ENCODE peak calls at places on chromosomes 5 and 9, in five cellular contexts. One of them, this sample, is unnamed.

GRCh38 chr9:88198346-88198807 is 60.1 kb upstream of the SPATA31C2 start:
- DNase-seq in sigmoid colon: no peak
- DNase-seq in tibial artery: peak; percentile 43
- DNase-seq in tibial nerve: no peak
- DNase-seq in colonic mucosa: peak; percentile 36
- DNase-seq in this sample: no peak

GRCh38 chr9:114792396-114792795 is 13.4 kb downstream of the TNFSF15 start:
- DNase-seq in sigmoid colon: no peak
- DNase-seq in tibial artery: no peak
- DNase-seq in tibial nerve: no peak
- DNase-seq in colonic mucosa: no peak
- DNase-seq in this sample: no peak

GRCh38 chr9:6931913-6932312 is 174.1 kb downstream of the KDM4C start:
- DNase-seq in sigmoid colon: no peak
- DNase-seq in tibial artery: no peak
- DNase-seq in tibial nerve: no peak
- DNase-seq in colonic mucosa: no peak
- DNase-seq in this sample: no peak

GRCh38 chr9:131762356-131762932 is 22.6 kb upstream of the RAPGEF1 start:
- DNase-seq in sigmoid colon: peak; percentile 82
- DNase-seq in tibial artery: peak; percentile 57
- DNase-seq in tibial nerve: peak; percentile 41
- DNase-seq in colonic mucosa: peak; percentile 62
- DNase-seq in this sample: peak; percentile 68

GRCh38 chr5:181047921-181048320 is 7.9 kb downstream of the BTNL9 start:
- DNase-seq in sigmoid colon: no peak
- DNase-seq in tibial artery: no peak
- DNase-seq in tibial nerve: no peak
- DNase-seq in colonic mucosa: no peak
- DNase-seq in this sample: no peak

GRCh38 chr5:122081541-122081940 is 3.5 kb upstream of the LOX start:
- DNase-seq in sigmoid colon: no peak
- DNase-seq in tibial artery: no peak
- DNase-seq in tibial nerve: no peak
- DNase-seq in colonic mucosa: no peak
- DNase-seq in this sample: no peak

GRCh38 chr5:173514666-173515065 is 101.8 kb downstream of the BOD1 start:
- DNase-seq in sigmoid colon: no peak
- DNase-seq in tibial artery: no peak
- DNase-seq in tibial nerve: no peak
- DNase-seq in colonic mucosa: no peak
- DNase-seq in this sample: no peak

GRCh38 chr9:29213374-29214161 is 1640.3 kb upstream of the C9orf72 start:
- DNase-seq in sigmoid colon: no peak
- DNase-seq in tibial artery: no peak
- DNase-seq in tibial nerve: no peak
- DNase-seq in colonic mucosa: no peak
- DNase-seq in this sample: peak; percentile 49

GRCh38 chr5:68178579-68178978 is 37.0 kb upstream of the PIK3R1 start:
- DNase-seq in sigmoid colon: no peak
- DNase-seq in tibial artery: no peak
- DNase-seq in tibial nerve: no peak
- DNase-seq in colonic mucosa: no peak
- DNase-seq in this sample: no peak

GRCh38 chr9:130341128-130341527 is 75.6 kb downstream of the HMCN2 start:
- DNase-seq in sigmoid colon: no peak
- DNase-seq in tibial artery: no peak
- DNase-seq in tibial nerve: no peak
- DNase-seq in colonic mucosa: no peak
- DNase-seq in this sample: no peak

GRCh38 chr9:78714591-78714990 is 417.7 kb downstream of the PSAT1 start:
- DNase-seq in sigmoid colon: no peak
- DNase-seq in tibial artery: no peak
- DNase-seq in tibial nerve: no peak
- DNase-seq in colonic mucosa: no peak
- DNase-seq in this sample: no peak

GRCh38 chr5:100550531-100551036 is 15.4 kb downstream of the FAM174A start:
- DNase-seq in sigmoid colon: no peak
- DNase-seq in tibial artery: no peak
- DNase-seq in tibial nerve: no peak
- DNase-seq in colonic mucosa: no peak
- DNase-seq in this sample: no peak

GRCh38 chr5:61600945-61601491 is 269.0 kb downstream of the ZSWIM6 start:
- DNase-seq in sigmoid colon: no peak
- DNase-seq in tibial artery: no peak
- DNase-seq in tibial nerve: no peak
- DNase-seq in colonic mucosa: no peak
- DNase-seq in this sample: no peak

GRCh38 chr5:132238169-132238744 is 10.6 kb upstream of the P4HA2 start:
- DNase-seq in sigmoid colon: peak; percentile 84
- DNase-seq in tibial artery: peak; percentile 83
- DNase-seq in tibial nerve: peak; percentile 85
- DNase-seq in colonic mucosa: peak; percentile 88
- DNase-seq in this sample: peak; percentile 72

GRCh38 chr9:96884443-96884842 is 30.1 kb upstream of the ZNF782 start:
- DNase-seq in sigmoid colon: no peak
- DNase-seq in tibial artery: no peak
- DNase-seq in tibial nerve: no peak
- DNase-seq in colonic mucosa: peak; percentile 40
- DNase-seq in this sample: no peak

GRCh38 chr5:146213210-146213838 is 9.9 kb downstream of the RBM27 start:
- DNase-seq in sigmoid colon: no peak
- DNase-seq in tibial artery: no peak
- DNase-seq in tibial nerve: no peak
- DNase-seq in colonic mucosa: no peak
- DNase-seq in this sample: no peak

GRCh38 chr5:158814521-158814920 is 285.2 kb downstream of the EBF1 start:
- DNase-seq in sigmoid colon: no peak
- DNase-seq in tibial artery: no peak
- DNase-seq in tibial nerve: no peak
- DNase-seq in colonic mucosa: no peak
- DNase-seq in this sample: no peak

GRCh38 chr5:78287833-78288232 is 6.7 kb downstream of the AP3B1 start:
- DNase-seq in sigmoid colon: no peak
- DNase-seq in tibial artery: no peak
- DNase-seq in tibial nerve: no peak
- DNase-seq in colonic mucosa: no peak
- DNase-seq in this sample: no peak

GRCh38 chr5:133363807-133364587 is 248.3 kb downstream of the FSTL4 start:
- DNase-seq in sigmoid colon: no peak
- DNase-seq in tibial artery: no peak
- DNase-seq in tibial nerve: no peak
- DNase-seq in colonic mucosa: no peak
- DNase-seq in this sample: no peak

GRCh38 chr5:178125253-178125916 is 5.4 kb upstream of the RMND5B start:
- DNase-seq in sigmoid colon: no peak
- DNase-seq in tibial artery: no peak
- DNase-seq in tibial nerve: no peak
- DNase-seq in colonic mucosa: no peak
- DNase-seq in this sample: no peak

GRCh38 chr5:158589939-158590338 is 509.8 kb downstream of the EBF1 start:
- DNase-seq in sigmoid colon: no peak
- DNase-seq in tibial artery: no peak
- DNase-seq in tibial nerve: no peak
- DNase-seq in colonic mucosa: no peak
- DNase-seq in this sample: no peak

GRCh38 chr5:163094492-163095180 is 342.8 kb upstream of the CCNG1 start:
- DNase-seq in sigmoid colon: no peak
- DNase-seq in tibial artery: no peak
- DNase-seq in tibial nerve: no peak
- DNase-seq in colonic mucosa: no peak
- DNase-seq in this sample: no peak

GRCh38 chr9:5478214-5478613 is 27.9 kb downstream of the CD274 start:
- DNase-seq in sigmoid colon: no peak
- DNase-seq in tibial artery: no peak
- DNase-seq in tibial nerve: no peak
- DNase-seq in colonic mucosa: no peak
- DNase-seq in this sample: no peak

GRCh38 chr9:5481744-5482027 is 28.6 kb upstream of the PDCD1LG2 start:
- DNase-seq in sigmoid colon: no peak
- DNase-seq in tibial artery: no peak
- DNase-seq in tibial nerve: no peak
- DNase-seq in colonic mucosa: no peak
- DNase-seq in this sample: no peak

GRCh38 chr9:5482194-5482593 is 28.1 kb upstream of the PDCD1LG2 start:
- DNase-seq in sigmoid colon: no peak
- DNase-seq in tibial artery: no peak
- DNase-seq in tibial nerve: no peak
- DNase-seq in colonic mucosa: no peak
- DNase-seq in this sample: no peak

GRCh38 chr9:5479994-5480694 is 29.8 kb downstream of the CD274 start:
- DNase-seq in sigmoid colon: no peak
- DNase-seq in tibial artery: no peak
- DNase-seq in tibial nerve: no peak
- DNase-seq in colonic mucosa: no peak
- DNase-seq in this sample: no peak

DNA sequence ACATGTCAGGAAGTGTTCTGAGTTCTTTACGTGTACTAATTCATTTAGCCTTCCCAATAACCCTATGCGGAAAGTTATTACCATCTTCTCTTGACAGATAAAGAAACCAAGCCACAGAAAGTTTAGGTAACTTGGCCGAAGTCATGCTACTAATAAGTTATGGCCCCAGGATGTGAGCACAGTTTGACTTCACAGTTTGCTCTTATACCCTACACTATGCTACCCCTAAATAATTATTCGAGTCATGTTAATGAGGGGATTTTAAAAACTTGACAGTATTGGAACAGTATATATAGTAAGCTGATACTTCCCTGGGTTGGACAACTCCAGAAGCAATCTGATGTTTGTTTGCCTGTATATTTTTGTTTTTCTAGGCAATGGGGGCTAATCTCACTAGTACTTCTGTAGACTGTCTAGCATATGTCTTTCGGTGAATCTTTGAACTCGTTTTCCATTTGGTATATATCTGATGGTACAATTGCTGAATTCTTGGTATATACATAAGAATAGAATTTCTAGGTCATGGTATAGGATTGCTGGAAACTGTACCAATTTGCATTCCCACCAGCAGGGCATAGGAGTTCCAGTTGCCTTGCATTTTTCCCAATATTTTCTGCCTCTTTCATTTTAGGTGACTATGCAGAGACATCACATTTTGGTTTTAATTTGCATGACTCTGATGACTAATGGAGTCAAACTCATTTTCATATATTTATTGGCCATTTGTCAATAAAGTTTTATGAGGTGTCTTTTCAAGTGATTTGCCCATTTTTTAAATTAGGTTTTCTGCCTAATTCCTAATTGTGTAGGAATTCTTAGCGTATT is 29.2 kb upstream of the PDCD1LG2 start:
- DNase-seq in sigmoid colon: no peak
- DNase-seq in tibial artery: no peak
- DNase-seq in tibial nerve: no peak
- DNase-seq in colonic mucosa: no peak
- DNase-seq in this sample: no peak
- TF ChIP-seq CTCF in sigmoid colon: no peak
- TF ChIP-seq CTCF in tibial artery: no peak
- TF ChIP-seq CTCF in tibial nerve: no peak
- TF ChIP-seq CTCF in colonic mucosa: no peak
- TF ChIP-seq CTCF in this sample: no peak

DNA sequence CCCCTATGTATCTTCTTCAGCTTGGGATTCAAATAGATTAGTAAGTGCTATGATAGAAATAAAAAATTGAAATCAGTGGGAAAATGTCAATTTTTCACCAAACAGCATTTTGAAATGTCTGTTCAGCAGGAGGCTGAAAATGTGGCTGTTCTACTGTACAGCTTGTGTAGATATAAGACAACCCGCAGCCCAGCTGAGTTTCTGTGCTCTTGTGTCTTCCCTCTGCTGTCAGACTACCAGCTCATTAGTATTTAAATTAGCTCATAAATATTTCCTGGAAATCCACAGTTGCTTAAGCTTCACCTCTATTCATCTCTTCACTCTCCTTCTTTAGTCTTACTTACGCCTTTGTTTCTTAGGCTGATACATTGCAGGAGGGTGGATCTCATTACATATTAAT is 112.1 kb upstream of the APC start:
- DNase-seq in sigmoid colon: no peak
- DNase-seq in tibial artery: no peak
- DNase-seq in tibial nerve: no peak
- DNase-seq in colonic mucosa: no peak
- DNase-seq in this sample: no peak
- H3K4me3 ChIP-seq in sigmoid colon: no peak overlapping the region
- H3K4me3 ChIP-seq in tibial artery: no peak overlapping the region
- H3K4me3 ChIP-seq in tibial nerve: no peak overlapping the region
- H3K4me3 ChIP-seq in colonic mucosa: no peak overlapping the region
- H3K4me3 ChIP-seq in this sample: no peak overlapping the region

DNA sequence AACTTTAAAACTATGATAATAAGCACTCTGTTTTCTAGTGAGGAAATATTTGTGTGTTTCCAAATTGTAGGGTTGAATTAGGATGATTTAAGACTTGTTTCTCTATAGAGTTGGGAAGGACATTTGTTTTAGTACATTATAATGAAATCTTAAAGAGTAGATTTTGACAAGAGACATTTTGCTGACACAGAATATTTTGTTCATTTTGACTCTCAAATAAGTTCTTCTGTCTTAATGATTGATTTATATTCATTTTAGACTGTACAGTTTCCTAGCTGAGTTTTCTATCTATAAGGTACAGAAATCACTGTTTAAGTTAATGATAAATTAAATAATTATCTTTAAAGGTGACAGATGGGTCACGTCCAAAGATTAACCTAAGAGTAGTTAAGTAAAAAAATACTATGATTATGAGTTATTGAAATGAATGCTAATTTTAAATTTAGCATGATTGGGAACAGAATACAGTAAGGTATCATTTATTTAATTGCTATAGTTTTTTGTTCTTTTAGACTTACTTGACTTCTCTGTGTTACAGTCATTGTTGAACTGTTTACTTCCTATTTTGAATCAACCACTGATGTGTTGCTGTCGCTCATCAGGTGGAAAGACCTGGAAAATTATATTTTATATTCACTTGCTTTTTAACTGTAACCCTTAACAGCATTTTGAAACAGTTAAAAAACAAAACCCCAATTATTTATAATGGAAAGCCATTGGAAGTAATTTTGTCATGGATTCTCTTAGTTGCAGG is 19.5 kb downstream of the PBX3 start:
- DNase-seq in sigmoid colon: no peak
- DNase-seq in tibial artery: no peak
- DNase-seq in tibial nerve: no peak
- DNase-seq in colonic mucosa: no peak
- DNase-seq in this sample: no peak
- TF ChIP-seq CTCF in sigmoid colon: no peak
- TF ChIP-seq CTCF in tibial artery: no peak
- TF ChIP-seq CTCF in tibial nerve: no peak
- TF ChIP-seq CTCF in colonic mucosa: no peak
- TF ChIP-seq CTCF in this sample: no peak

DNA sequence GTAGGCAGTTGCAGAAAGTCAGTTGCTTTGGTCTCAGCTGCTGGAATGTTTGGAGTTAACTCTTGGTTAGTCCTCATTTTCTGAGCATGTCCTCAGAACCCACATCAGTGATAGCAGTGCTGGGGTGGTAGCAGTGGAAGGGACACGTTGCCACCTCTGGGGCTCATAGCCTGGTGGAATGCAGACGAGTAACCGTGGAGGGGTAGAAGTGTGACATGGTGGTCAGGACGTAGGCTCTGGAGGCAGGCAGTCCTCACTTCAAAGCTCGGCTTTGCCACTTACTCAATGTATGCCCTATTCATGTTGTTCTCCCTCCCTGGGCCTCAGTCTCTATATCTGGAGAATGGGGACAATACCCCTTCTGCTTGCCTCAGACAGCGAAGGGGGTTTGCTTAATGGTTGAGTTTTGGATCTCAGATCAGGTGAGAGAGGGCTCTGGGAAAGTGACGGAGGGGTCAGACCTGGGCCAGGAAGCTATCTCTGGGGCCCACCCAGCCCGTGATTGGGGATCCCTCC is 62.8 kb downstream of the RGS3 start:
- DNase-seq in sigmoid colon: no peak
- DNase-seq in tibial artery: no peak
- DNase-seq in tibial nerve: no peak
- DNase-seq in colonic mucosa: no peak
- DNase-seq in this sample: no peak
- H3K4me3 ChIP-seq in sigmoid colon: no peak overlapping the region
- H3K4me3 ChIP-seq in tibial artery: no peak overlapping the region
- H3K4me3 ChIP-seq in tibial nerve: no peak overlapping the region
- H3K4me3 ChIP-seq in colonic mucosa: no peak overlapping the region
- H3K4me3 ChIP-seq in this sample: no peak overlapping the region